ENCODE peak calls at places on chromosomes 13 and 19, in four cellular contexts. Y, J, G and Z are unnamed samples.
A peak's percentile ranks its signal among the peaks of the same experiment; 100 is the strongest.

GRCh38 chr19:55419089-55419488 is 11.5 kb upstream of the UBE2S start:
- DNase-seq in G (no peak), Y (no peak), J (no peak), Z (no peak)

GRCh38 chr13:90868321-90868920 is 479.1 kb upstream of the MIR17HG start:
- DNase-seq in G (no peak), J (no peak), Y (no peak), Z (peak; percentile 41)

GRCh38 chr19:14443632-14444216 is 10.6 kb downstream of the PKN1 start:
- DNase-seq in G (no peak), J (no peak), Y (no peak), Z (no peak)

GRCh38 chr13:41370736-41371135 is 59.7 kb downstream of the NAA16 start:
- DNase-seq in G (no peak), J (no peak), Y (no peak), Z (no peak)

GRCh38 chr13:78602561-78603239 is 652 bp downstream of the POU4F1 start:
- DNase-seq in Y (no peak), J (no peak), G (no peak), Z (no peak)

GRCh38 chr19:3670258-3670795 is 29.9 kb downstream of the PIP5K1C start:
- DNase-seq in J (peak; percentile 65), Y (no peak), G (no peak), Z (no peak)

GRCh38 chr13:31038834-31039552 is 106.5 kb downstream of the TEX26 start:
- DNase-seq in Y (no peak), G (no peak), J (no peak), Z (no peak)

GRCh38 chr13:74596691-74597090 is 462.5 kb upstream of the KLF12 start:
- DNase-seq in Y (no peak), J (no peak), G (no peak), Z (no peak)

GRCh38 chr19:46297700-46298476 is 1.0 kb downstream of the HIF3A start:
- DNase-seq in G (no peak), Y (peak; percentile 69), J (no peak), Z (no peak)

GRCh38 chr19:51094696-51095279 is 12.1 kb upstream of the KLK14 start:
- DNase-seq in G (no peak), Y (peak; percentile 57), J (no peak), Z (peak; percentile 63)

GRCh38 chr19:51097166-51097736 is 11.0 kb downstream of the CTU1 start:
- DNase-seq in G (peak; percentile 70), Y (peak; percentile 85), J (peak; percentile 54), Z (peak; percentile 60)

GRCh38 chr19:51097796-51098195 is 10.4 kb downstream of the CTU1 start:
- DNase-seq in G (no peak), Y (no peak), J (no peak), Z (no peak)

GRCh38 chr19:51098366-51099069 is 9.7 kb downstream of the CTU1 start:
- DNase-seq in Y (peak; percentile 82), J (no peak), G (no peak), Z (no peak)

GRCh38 chr19:51096473-51097165 is 11.6 kb downstream of the CTU1 start:
- DNase-seq in G (no peak), J (no peak), Y (no peak), Z (no peak)
- TF ChIP-seq CTCF in G (no peak), J (no peak), Y (no peak), Z (peak; percentile 34)

GRCh38 chr13:47962237-47962636 is 38.8 kb downstream of the SUCLA2 start:
- DNase-seq in Y (no peak), G (no peak), J (no peak), Z (no peak)
- TF ChIP-seq CTCF in Y (no peak), G (no peak), J (no peak), Z (no peak)

DNA sequence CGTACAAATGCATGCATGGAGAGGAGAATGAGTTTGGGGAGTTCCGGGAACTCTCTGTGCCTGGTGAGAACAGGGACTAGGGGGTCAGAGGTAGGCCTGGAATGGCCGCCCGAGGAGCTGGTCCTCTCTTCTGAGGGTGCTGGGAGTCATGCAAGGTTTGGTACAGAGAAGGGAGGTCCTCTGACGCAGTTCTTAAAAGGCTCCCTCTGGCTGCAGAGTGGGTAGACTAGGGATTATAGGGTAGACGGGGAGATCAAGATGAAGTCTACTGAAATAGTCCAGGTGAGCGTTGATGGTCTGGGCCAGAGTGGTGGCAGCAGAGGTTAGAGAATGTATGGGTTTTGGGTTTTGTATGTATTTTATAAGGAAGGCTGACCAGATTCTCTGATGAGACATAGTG is 796 bp downstream of the ZNF304 start:
- DNase-seq in Y (no peak), G (no peak), J (no peak), Z (no peak)
- TF ChIP-seq CTCF in Y (no peak), G (no peak), J (no peak), Z (no peak)

DNA sequence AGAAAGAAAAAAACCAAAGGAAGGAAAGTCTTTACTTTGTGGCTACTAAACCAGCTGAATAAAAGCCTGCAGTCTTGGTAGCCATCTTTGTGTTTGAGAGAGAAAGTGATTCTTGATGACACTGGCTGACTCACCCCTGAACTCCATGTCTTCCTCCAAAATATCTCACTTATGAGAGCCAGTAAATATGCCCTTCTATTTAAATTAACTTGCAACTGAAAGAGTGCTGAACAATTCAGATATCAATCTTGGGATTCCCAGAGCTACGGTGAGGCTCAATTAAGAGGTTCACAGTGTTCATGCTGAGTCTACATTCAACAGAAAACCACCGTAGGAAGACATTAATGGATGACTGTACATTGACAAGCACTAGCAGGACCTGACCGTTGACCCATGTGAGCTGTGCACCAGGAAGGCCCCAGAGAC is 57.9 kb downstream of the KCTD12 start:
- DNase-seq in Y (no peak), G (no peak), J (no peak), Z (no peak)
- TF ChIP-seq CTCF in Y (no peak), G (no peak), J (no peak), Z (no peak)

GRCh38 chr13:59487883-59488282 is 675.8 kb downstream of the DIAPH3 start:
- DNase-seq in Y (no peak), G (no peak), J (no peak), Z (no peak)
- TF ChIP-seq CTCF in Y (no peak), G (no peak), J (no peak), Z (no peak)

GRCh38 chr19:51901860-51902259 is 3.0 kb downstream of the ZNF649 start:
- DNase-seq in G (no peak), J (no peak), Y (no peak), Z (no peak)
- TF ChIP-seq CTCF in G (no peak), J (no peak), Y (no peak), Z (no peak)

GRCh38 chr13:97629601-97630272 is 195.8 kb downstream of the RAP2A start:
- DNase-seq in Y (no peak), J (no peak), G (peak; percentile 55), Z (no peak)

GRCh38 chr13:97627566-97627965 is 193.6 kb downstream of the RAP2A start:
- DNase-seq in G (peak; percentile 63), Y (no peak), J (no peak), Z (no peak)

GRCh38 chr13:97630725-97631124 is 196.8 kb downstream of the RAP2A start:
- DNase-seq in J (no peak), G (no peak), Y (no peak), Z (no peak)

DNA sequence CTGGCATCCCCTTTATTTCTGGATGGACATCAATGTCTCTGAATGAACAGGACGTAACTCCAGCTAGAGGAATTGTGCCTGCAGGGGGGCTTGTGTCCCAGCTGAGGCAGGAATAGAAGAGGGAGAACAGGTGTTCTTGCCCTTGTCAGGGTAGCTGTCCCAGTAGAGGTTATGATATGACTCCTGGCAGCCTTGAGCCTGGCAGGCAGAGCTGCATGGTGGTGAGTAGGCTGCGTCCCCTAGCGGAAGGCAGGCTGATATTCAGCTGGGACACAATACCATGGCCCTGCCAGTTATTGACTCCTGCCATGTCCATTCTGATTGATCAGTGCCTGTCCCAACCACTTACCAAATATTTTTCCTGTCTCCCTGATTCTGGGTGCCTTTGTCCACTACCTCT is 197.2 kb downstream of the RAP2A start:
- DNase-seq in Y (no peak), G (no peak), J (no peak), Z (no peak)
- TF ChIP-seq CTCF in Y (no peak), G (no peak), J (no peak), Z (no peak)